ENCODE peak calls at places on chromosomes 11 and 22, in four cellular contexts. W, E, Y and G are unnamed samples.
A peak's percentile ranks its signal among the peaks of the same experiment; 100 is the strongest.

GRCh38 chr11:19367051-19367709 is 126.4 kb upstream of the E2F8 start:
- DNase-seq in E (no peak), W (no peak), Y (no peak), G (no peak)

GRCh38 chr22:43326342-43326825 is 16.8 kb downstream of the SCUBE1 start:
- DNase-seq in E (peak; percentile 45), W (no peak), Y (no peak), G (no peak)

GRCh38 chr11:20397281-20397680 is 9.8 kb downstream of the PRMT3 start:
- DNase-seq in E (peak; percentile 37), W (peak; percentile 25), Y (no peak), G (peak; percentile 43)

GRCh38 chr11:15104166-15104565 is 10.6 kb upstream of the INSC start:
- DNase-seq in E (no peak), Y (no peak), W (no peak), G (no peak)

GRCh38 chr11:69121021-69121420 is 34.7 kb upstream of the SMIM38 start:
- DNase-seq in Y (no peak), E (no peak), W (no peak), G (no peak)

GRCh38 chr22:41330169-41330568 is 28.8 kb downstream of the ZC3H7B start:
- DNase-seq in Y (no peak), E (no peak), W (no peak), G (no peak)

GRCh38 chr11:76978818-76979217 is 55.4 kb upstream of the B3GNT6 start:
- DNase-seq in E (no peak), W (no peak), Y (no peak), G (no peak)

GRCh38 chr22:43878831-43879550 is 12.8 kb downstream of the PNPLA5 start:
- DNase-seq in W (no peak), E (no peak), Y (peak; percentile 32), G (peak; percentile 13)

GRCh38 chr11:130712480-130712879 is 203.8 kb downstream of the SNX19 start:
- DNase-seq in Y (no peak), E (no peak), W (no peak), G (no peak)

GRCh38 chr22:35835267-35835997 is 117.8 kb downstream of the APOL5 start:
- DNase-seq in W (no peak), Y (no peak), E (no peak), G (peak; percentile 26)

GRCh38 chr11:15412054-15412453 is 297.3 kb downstream of the INSC start:
- DNase-seq in E (no peak), W (peak; percentile 91), Y (no peak), G (no peak)

GRCh38 chr11:27717801-27718229 is 17.6 kb upstream of the BDNF start:
- DNase-seq in E (no peak), Y (no peak), W (no peak), G (no peak)

GRCh38 chr11:95680169-95680929 is 109.2 kb downstream of the FAM76B start:
- DNase-seq in W (peak; percentile 12), Y (no peak), E (no peak), G (no peak)

GRCh38 chr11:57410287-57410686 is 16.6 kb downstream of the SLC43A3 start:
- DNase-seq in Y (no peak), E (no peak), W (peak; percentile 60), G (no peak)

GRCh38 chr22:30990675-30991074 is 21.6 kb downstream of the TUG1 start:
- DNase-seq in Y (no peak), W (no peak), E (no peak), G (no peak)

GRCh38 chr11:93525601-93526000 is 17.6 kb downstream of the SMCO4 start:
- DNase-seq in W (no peak), Y (no peak), E (no peak), G (no peak)

GRCh38 chr22:38192475-38192863 is 9.3 kb upstream of the MAFF start:
- DNase-seq in W (no peak), Y (no peak), E (no peak), G (no peak)

GRCh38 chr22:38190581-38190980 is 9.0 kb upstream of the PLA2G6 start:
- DNase-seq in Y (no peak), E (no peak), W (no peak), G (no peak)

GRCh38 chr22:38193580-38193979 is 8.2 kb upstream of the MAFF start:
- DNase-seq in Y (no peak), W (no peak), E (no peak), G (peak; percentile 38)

GRCh38 chr22:38191115-38191514 is 9.5 kb upstream of the PLA2G6 start:
- DNase-seq in Y (no peak), E (no peak), W (no peak), G (no peak)

GRCh38 chr22:38191746-38192474 is 9.9 kb upstream of the MAFF start:
- DNase-seq in E (no peak), Y (no peak), W (no peak), G (no peak)
- H3K27me3 ChIP-seq in E (no peaks in the 10 kb centered on the region), Y (no peaks in the 10 kb centered on the region), W (no peaks in the 10 kb centered on the region), G (no peaks in the 10 kb centered on the region)

DNA sequence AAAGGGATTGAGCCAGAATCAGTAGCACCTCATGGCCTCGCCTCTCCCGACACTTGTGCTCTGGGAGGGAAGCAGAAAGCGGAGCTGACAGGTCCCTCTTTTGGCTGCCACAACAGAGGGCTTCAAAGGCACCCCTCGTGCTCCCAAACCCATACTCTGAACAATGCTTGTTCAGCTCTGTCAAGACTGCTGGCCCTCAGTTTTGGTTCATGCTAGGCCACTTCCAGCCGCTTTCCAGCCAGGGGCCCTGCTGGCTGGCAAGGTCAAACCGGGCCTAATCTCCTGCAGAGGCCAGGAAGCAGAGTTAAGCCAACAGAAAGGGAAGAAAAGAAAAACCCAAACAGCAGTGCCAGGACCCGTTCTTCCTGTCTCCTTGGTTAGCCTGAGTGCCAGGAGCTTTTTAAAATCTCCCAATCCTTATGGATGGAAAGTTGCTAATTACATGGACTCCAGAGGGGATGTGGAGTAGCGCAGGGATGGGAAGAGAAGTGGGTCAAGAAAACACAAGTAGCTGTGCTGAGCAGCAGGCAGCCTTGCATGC is 150.6 kb downstream of the GRIK4 start:
- DNase-seq in E (no peak), Y (peak; percentile 64), W (no peak), G (no peak)
- H3K27me3 ChIP-seq in E (no peaks in the 10 kb centered on the region), Y (no peaks in the 10 kb centered on the region), W (peaks cover 18% of the 10 kb centered on the region), G (no peaks in the 10 kb centered on the region)

DNA sequence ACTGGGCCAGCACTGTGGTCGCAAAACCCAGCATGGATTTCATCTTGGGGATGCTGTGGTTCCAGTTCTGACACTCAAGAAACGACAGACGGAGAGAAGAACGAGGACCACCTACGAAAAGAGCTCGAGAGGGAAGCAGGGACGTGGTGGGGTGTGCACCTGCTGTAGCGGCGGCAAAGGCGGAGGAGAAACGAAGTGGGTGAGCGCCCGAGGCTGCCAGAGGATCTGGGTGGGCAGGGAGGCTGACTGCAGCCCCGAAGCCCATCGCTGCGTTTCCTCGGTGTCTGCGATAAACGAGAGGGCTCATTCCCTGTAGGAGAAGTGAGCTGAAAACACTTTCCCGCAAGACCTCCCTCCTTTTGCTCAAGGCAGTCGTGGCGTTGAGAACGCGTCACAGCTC is 246.1 kb downstream of the OR4C45 start:
- DNase-seq in W (no peak), Y (no peak), E (no peak), G (no peak)
- H3K27me3 ChIP-seq in W (no peaks in the 10 kb centered on the region), Y (no peaks in the 10 kb centered on the region), E (no peaks in the 10 kb centered on the region), G (no peaks in the 10 kb centered on the region)

DNA sequence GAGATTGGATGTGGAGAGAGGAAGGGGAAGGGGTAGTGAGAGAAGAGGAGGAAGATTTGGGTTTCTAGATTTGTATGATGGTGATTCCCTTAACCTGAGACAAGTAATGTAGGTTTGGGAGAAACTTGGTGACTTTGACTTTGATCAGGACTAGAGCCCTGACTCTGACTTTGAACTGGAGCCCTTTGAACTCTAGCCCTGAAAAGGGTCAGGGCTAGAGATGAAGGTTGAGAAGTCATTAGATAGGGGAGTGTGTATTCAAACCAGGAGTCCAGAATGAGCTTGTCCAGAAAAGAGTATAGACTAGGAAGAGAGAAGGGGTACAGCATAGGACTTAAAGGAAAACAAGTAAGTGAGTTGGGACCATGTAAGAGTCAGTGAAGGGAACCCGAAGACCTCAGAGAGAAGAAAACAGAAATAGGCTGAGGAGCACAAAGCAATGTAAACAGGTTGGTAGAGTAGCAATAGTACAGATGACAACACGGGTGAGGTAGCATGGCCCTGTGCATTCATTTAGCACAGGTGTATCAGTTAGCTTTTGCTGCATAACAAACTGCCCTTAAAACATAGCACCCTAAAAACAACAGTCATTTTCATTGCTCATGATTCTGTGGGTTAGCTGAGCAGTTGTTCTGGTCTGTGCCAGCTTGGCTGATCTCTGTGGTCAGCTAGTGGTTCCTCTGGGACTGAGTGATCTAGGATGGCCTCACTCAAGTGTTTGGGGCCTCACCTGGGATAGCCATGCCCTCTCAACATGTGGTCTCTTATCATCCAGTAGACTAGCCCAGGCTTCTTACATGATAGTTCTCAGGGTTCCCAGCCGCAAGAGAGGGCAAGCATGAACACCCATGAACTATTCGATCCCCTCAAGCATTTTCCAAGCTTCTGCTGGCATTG is 43.1 kb downstream of the C22orf31 start:
- DNase-seq in E (no peak), Y (no peak), W (no peak), G (no peak)
- H3K27me3 ChIP-seq in E (no peaks in the 10 kb centered on the region), Y (no peaks in the 10 kb centered on the region), W (no peaks in the 10 kb centered on the region), G (no peaks in the 10 kb centered on the region)

GRCh38 chr11:3216027-3216525 is 2.5 kb downstream of the MRGPRG start:
- DNase-seq in W (no peak), E (no peak), Y (peak; percentile 47), G (no peak)

GRCh38 chr11:3220101-3220500 is 1.5 kb upstream of the MRGPRG start:
- DNase-seq in E (no peak), W (no peak), Y (peak; percentile 42), G (no peak)

GRCh38 chr11:3219281-3219892 is 774 bp upstream of the MRGPRG start:
- DNase-seq in W (no peak), E (peak; percentile 6), Y (peak; percentile 49), G (peak; percentile 32)

GRCh38 chr11:3218483-3219280 is at the start of gene MRGPRG:
- DNase-seq in E (peak; percentile 6), Y (peak; percentile 53), W (no peak), G (no peak)

DNA sequence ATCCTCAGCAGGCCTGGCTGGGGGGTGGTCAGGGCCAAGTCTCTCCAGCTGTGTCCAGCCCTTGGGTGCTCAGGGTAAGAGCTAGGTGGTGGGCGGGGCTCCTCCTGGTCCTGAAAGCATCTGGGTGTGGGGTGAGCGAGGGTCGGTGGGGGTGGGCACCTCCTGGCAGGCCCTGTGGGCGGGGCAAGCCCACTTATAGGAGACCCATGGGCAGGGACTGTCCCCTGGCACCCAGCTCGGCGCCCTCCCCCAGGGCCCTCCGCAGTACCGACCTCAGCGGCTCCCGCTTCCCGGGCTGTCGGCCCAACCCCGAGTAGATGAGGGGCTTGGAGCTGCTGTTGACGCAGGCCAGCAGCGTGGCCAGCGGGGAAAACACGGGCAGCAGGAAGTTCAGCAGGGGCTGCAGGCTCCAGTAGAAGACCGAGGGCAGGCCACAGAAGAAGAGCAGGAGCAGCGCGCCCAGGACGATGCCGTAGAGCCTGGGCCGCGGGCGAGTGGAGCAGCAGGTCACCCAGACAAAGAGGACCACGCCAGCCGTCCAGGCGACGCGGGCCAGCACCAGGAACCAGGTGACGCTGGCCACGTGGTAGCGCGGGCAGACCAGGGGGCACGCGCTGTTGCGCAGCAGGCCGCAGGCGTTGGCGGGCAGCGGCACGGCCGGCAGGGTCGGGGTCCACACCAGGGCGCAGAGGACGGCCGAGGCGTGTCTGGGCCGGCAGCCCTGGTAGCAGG is 696 bp downstream of the MRGPRG start:
- DNase-seq in W (no peak), Y (peak; percentile 40), E (peak; percentile 13), G (no peak)
- H3K27me3 ChIP-seq in W (peaks cover 39% of the 10 kb centered on the region), Y (peaks cover 16% of the 10 kb centered on the region), E (peaks cover 51% of the 10 kb centered on the region), G (peaks cover 4% of the 10 kb centered on the region)